ENCODE peak calls at places on chromosomes 6 and 20, in nine cellular contexts. D is colonic mucosa, O is upper lobe of right lung, X is fibroblast of lung, P is AG04450, I is left ventricle myocardium inferior, V is SJSA1, N is psoas muscle, J is cardiac muscle cell. U is an unnamed sample. For H3K9me3, the result is how much of the 10 kb centered on the place peaks cover.

GRCh38 chr6:110618591-110619267 is 142.3 kb upstream of the SLC22A16 start:
- DNase-seq in D (no peak), O (no peak), X (no peak), P (no peak), I (no peak), V (no peak), N (no peak), J (peak), U (peak)

GRCh38 chr6:144405173-144405572 is 120.0 kb downstream of the UTRN start:
- DNase-seq in D (no peak), O (no peak), X (no peak), P (no peak), I (no peak), V (no peak), N (no peak), J (peak), U (no peak)

GRCh38 chr6:168318090-168318489 is 1.5 kb downstream of the DACT2 start:
- DNase-seq in D (no peak), O (no peak), X (no peak), P (no peak), I (no peak), V (no peak), N (no peak), J (no peak), U (no peak)

GRCh38 chr20:11919571-11919970 is 1.9 kb downstream of the BTBD3 start:
- DNase-seq in D (no peak), O (no peak), X (no peak), P (no peak), I (no peak), V (no peak), N (no peak), J (no peak), U (no peak)

GRCh38 chr20:17377222-17377621 is 150.4 kb downstream of the PCSK2 start:
- DNase-seq in D (no peak), O (no peak), X (no peak), P (no peak), I (no peak), V (no peak), N (no peak), J (no peak), U (no peak)

GRCh38 chr20:12798286-12798685 is 210.5 kb upstream of the SPTLC3 start:
- DNase-seq in D (no peak), O (no peak), X (no peak), P (no peak), I (no peak), V (no peak), N (no peak), J (no peak), U (no peak)

GRCh38 chr6:13924949-13925881 is at the start of gene RNF182:
- DNase-seq in D (peak), O (no peak), X (no peak), P (no peak), I (no peak), V (peak), N (no peak), J (no peak), U (no peak)

GRCh38 chr20:63940071-63940471 is 16.1 kb downstream of the UCKL1 start:
- DNase-seq in D (no peak), O (no peak), X (no peak), P (no peak), I (peak), V (no peak), N (peak), J (no peak), U (no peak)

GRCh38 chr6:9553002-9553401 is 861.9 kb downstream of the TFAP2A start:
- DNase-seq in D (no peak), O (no peak), X (no peak), P (no peak), I (no peak), V (no peak), N (no peak), J (no peak), U (no peak)

GRCh38 chr20:23159256-23159922 is 73.3 kb upstream of the CD93 start:
- DNase-seq in D (no peak), O (no peak), X (peak), P (no peak), I (no peak), V (no peak), N (no peak), J (no peak), U (peak)

GRCh38 chr6:40894962-40895799 is 143.8 kb downstream of the UNC5CL start:
- DNase-seq in D (peak), O (peak), X (peak), P (peak), I (peak), V (peak), N (peak), J (peak), U (no peak)

GRCh38 chr20:55961351-55962320 is 43.7 kb downstream of the CBLN4 start:
- DNase-seq in D (no peak), O (no peak), X (no peak), P (no peak), I (no peak), V (no peak), N (no peak), J (no peak), U (no peak)
- H3K9me3 ChIP-seq in D (under half), O (under half), X (under half), P (under half), I (under half), V (under half), N (under half), J (under half), U (half or more)

DNA sequence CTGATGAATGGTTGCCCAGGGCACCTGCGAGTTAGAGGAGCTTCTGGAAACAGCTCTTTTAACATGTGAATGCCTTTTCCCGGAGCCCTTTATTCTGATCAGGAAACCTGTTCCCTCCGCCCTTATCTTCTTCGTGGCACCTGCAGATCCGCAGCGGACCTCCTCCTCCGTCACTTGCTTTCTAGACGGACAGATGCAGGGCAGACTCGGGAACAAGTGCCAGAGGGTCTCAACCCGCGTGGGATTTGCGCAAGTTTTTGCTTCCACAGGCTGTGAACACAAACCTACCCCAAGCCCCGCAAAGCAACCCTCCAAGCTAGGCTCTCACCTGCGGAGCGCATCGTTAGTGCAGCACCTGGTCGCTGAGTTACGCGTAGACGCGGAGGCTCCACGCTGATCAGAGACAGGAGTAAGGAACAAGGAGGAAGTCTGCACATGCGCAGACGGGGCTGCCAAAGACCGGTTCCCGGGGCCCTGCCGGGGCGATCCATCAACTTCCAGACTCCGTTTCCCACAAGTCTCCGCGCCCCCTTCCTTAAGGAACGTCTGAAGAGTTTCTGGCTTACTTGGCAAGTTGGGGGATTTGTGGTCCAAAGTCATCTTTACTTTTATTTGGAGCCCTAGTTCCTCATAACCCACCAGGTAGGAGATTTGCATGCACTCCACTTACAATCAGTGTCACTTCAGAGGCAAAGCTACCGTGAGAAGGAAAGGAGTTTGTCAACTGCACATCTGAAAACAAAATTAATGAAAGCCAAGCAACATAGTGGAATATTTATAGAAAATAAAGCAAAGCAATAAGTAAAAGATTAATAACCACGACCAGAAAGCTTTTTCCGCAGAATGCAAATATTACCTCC is 52.7 kb upstream of the ELMO2 start:
- DNase-seq in D (peak), O (peak), X (no peak), P (no peak), I (peak), V (no peak), N (peak), J (peak), U (no peak)
- H3K9me3 ChIP-seq in D (under half), O (under half), X (under half), P (under half), I (under half), V (under half), N (under half), J (under half), U (under half)

DNA sequence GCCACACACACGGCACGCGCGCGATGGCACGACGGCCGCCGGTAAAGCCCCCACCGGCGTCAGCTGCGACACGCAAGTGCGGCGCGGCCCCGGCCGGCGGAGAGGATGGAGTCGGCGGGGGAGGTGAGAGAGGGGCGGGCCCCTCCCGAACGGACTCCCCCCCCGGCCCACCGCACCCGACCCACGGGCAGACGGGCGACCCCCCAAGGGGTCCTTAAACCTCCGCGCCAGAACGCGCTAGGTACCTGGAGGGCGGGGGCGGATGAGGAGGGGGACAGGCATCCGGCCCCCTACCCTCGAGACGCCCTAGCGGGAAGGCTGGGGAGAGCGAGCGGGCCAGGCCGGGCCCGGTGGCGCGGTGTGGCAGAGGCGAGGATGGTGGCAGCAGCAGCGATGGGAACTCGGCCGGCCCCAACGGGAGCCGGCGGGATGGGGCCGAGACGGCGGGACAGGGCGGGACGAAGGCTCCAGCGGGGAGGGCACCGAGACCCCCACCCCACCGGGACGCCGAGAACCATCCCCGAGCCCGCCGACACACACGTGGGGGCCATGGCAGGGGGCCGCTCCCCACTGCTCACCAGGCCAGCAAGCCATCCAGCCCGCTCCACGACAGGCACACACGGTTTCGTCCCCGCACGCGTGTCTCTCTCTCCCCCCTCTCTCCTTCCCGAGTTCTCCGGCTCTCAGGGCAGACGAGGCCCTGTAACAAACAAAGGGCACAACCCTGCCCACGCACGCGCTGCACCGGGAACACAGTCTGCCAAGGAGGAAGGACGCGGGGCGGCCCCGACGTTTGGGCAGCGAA is 1515.4 kb upstream of the DEFB115 start:
- DNase-seq in D (no peak), O (peak), X (no peak), P (no peak), I (no peak), V (no peak), N (peak), J (no peak), U (no peak)
- H3K9me3 ChIP-seq in D (under half), O (under half), X (under half), P (half or more), I (half or more), V (under half), N (under half), J (under half), U (under half)

GRCh38 chr20:39849171-39849570 is 839.9 kb downstream of the MAFB start:
- DNase-seq in D (no peak), O (no peak), X (no peak), P (no peak), I (no peak), V (no peak), N (no peak), J (no peak), U (no peak)
- H3K9me3 ChIP-seq in D (under half), O (under half), X (under half), P (under half), I (under half), V (under half), N (under half), J (under half), U (under half)

DNA sequence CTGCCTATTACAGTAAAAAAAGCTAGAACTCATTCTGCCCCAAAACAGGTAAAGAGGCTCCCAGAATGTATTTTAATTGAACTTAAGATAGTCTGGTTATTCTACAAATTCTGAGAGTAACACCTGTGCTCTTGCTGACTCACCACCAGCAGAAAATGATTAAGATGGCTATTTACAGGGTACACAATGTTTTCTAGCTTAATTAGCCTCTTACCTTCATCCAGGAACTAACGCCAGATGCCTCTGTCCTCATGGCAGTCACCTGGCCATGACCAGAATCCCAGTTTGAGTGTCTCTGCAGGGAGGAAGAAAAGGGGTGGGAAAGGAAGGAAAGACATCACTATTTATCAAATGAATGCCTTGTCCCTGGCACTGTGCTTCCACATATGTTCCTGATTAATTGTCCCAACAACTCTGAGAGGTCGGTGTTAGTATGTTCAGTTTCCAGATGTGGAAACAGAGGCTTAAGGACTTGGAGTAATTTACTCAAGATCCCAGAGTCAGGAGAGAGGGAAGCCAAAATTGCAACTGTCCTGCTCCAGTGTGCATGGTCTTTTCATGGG is 31.2 kb upstream of the PPP1R3G start:
- DNase-seq in D (no peak), O (no peak), X (no peak), P (no peak), I (no peak), V (no peak), N (no peak), J (no peak), U (no peak)
- H3K9me3 ChIP-seq in D (under half), O (under half), X (under half), P (under half), I (under half), V (under half), N (under half), J (under half), U (under half)

DNA sequence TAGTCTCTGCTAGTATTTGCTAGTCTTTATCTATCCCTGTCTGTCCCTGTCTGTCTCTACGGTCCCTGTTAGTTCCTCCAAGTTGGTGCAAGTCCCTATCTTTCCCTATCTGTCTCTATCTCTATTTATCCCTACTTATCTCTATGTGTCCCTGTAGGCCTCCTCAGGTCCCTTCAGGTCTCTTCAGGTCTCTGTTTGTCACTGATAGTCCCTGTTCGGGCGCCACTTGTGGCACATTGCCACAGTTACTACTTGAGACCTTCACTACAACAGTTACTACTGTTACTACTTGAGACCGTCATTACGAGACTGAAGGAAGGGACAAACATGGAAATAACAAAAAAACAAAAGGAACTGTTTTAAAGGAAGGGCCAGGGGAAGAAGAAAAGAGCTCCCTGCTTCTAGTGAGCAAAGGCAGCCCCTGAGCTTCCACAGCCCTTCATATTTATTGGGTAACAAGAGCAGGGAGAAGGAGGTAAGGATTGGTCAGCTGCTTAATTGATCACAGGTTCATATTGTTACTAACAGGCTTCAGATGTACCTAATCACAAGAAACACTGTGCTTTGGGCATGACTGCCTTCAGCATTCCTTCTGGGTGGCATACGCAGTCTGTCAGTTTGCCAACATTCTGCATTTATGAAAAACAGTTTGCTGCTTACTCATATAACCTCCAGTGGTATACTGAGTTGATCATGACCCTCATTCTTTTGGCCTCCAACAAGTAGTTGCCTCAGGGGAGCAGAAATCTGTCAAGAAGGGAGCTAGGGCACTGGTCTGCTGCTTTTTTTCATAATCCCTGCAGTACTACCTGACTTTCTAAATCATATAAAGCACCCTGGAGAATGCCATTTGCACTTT is 8.4 kb downstream of the EPB41L2 start:
- DNase-seq in D (no peak), O (no peak), X (no peak), P (no peak), I (no peak), V (no peak), N (no peak), J (no peak), U (no peak)
- H3K9me3 ChIP-seq in D (under half), O (under half), X (under half), P (under half), I (under half), V (under half), N (under half), J (under half), U (under half)

DNA sequence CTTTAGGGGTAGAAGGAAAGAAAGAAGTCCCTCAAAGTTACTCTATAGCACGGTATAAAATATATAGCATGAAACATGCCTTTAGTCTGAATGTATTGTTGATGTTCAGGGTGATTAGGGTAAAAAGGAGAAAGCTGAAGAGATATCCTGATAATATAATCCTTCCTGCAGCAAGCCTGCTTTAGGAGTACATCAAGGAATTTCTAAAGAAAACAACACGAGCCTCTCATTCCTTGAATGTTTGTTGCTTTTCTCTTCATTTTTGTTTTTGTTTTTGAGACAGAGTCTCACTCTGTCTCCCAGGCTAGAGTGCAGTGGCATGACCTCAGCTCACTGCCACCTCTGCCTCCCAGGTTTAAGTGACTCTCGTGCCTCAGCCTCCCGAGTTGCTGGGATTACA is 79.1 kb downstream of the CD164 start:
- DNase-seq in D (no peak), O (no peak), X (no peak), P (no peak), I (no peak), V (peak), N (no peak), J (no peak), U (no peak)
- H3K9me3 ChIP-seq in D (under half), O (under half), X (under half), P (under half), I (under half), V (under half), N (under half), J (under half), U (under half)

GRCh38 chr6:153411249-153411648 is 280.2 kb upstream of the RGS17 start:
- DNase-seq in D (no peak), O (no peak), X (no peak), P (no peak), I (no peak), V (no peak), N (no peak), J (no peak), U (no peak)
- H3K9me3 ChIP-seq in D (under half), O (under half), X (under half), P (under half), I (under half), V (under half), N (under half), J (under half), U (under half)

U was measured in Karpas-422.